ENCODE peak calls at places on chromosomes 12 and 14, in six cellular contexts. One of them, this sample, is unnamed.

GRCh38 chr14:97705976-97706375 is 908.8 kb downstream of the VRK1 start:
- DNase-seq in Right ventricle myocardium inferior: no peak
- DNase-seq in fibroblast of mammary gland: no peak
- DNase-seq in SW 1271: no peak
- DNase-seq in stimulated activated CD4-positive, alpha-beta T cell treated with anti-CD3 and anti-CD28 coated beads, Interleukin-4, amount 100 ng/mL, for 4 hours: no peak
- DNase-seq in substantia nigra: no peak
- DNase-seq in this sample: no peak

GRCh38 chr14:24861083-24861630 is 188.8 kb downstream of the STXBP6 start:
- DNase-seq in fibroblast of mammary gland: peak
- DNase-seq in Right ventricle myocardium inferior: no peak
- DNase-seq in stimulated activated CD4-positive, alpha-beta T cell treated with anti-CD3 and anti-CD28 coated beads, Interleukin-4, amount 100 ng/mL, for 4 hours: no peak
- DNase-seq in substantia nigra: no peak
- DNase-seq in SW 1271: peak
- DNase-seq in this sample: no peak

GRCh38 chr12:26054383-26054782 is 70.5 kb downstream of the BHLHE41 start:
- DNase-seq in fibroblast of mammary gland: no peak
- DNase-seq in stimulated activated CD4-positive, alpha-beta T cell treated with anti-CD3 and anti-CD28 coated beads, Interleukin-4, amount 100 ng/mL, for 4 hours: no peak
- DNase-seq in substantia nigra: no peak
- DNase-seq in SW 1271: no peak
- DNase-seq in Right ventricle myocardium inferior: no peak
- DNase-seq in this sample: no peak

GRCh38 chr14:99516156-99517045 is 35.2 kb downstream of the CCNK start:
- DNase-seq in substantia nigra: no peak
- DNase-seq in SW 1271: no peak
- DNase-seq in Right ventricle myocardium inferior: no peak
- DNase-seq in stimulated activated CD4-positive, alpha-beta T cell treated with anti-CD3 and anti-CD28 coated beads, Interleukin-4, amount 100 ng/mL, for 4 hours: no peak
- DNase-seq in fibroblast of mammary gland: no peak
- DNase-seq in this sample: no peak

GRCh38 chr12:132217371-132217770 is 73.1 kb downstream of the NOC4L start:
- DNase-seq in SW 1271: no peak
- DNase-seq in stimulated activated CD4-positive, alpha-beta T cell treated with anti-CD3 and anti-CD28 coated beads, Interleukin-4, amount 100 ng/mL, for 4 hours: no peak
- DNase-seq in substantia nigra: no peak
- DNase-seq in Right ventricle myocardium inferior: no peak
- DNase-seq in fibroblast of mammary gland: no peak
- DNase-seq in this sample: no peak

GRCh38 chr12:66092559-66093269 is 37.8 kb downstream of the LLPH start:
- DNase-seq in SW 1271: no peak
- DNase-seq in fibroblast of mammary gland: peak
- DNase-seq in stimulated activated CD4-positive, alpha-beta T cell treated with anti-CD3 and anti-CD28 coated beads, Interleukin-4, amount 100 ng/mL, for 4 hours: no peak
- DNase-seq in Right ventricle myocardium inferior: no peak
- DNase-seq in substantia nigra: no peak
- DNase-seq in this sample: no peak

GRCh38 chr14:91732439-91732838 is 553 bp upstream of the CATSPERB start:
- DNase-seq in Right ventricle myocardium inferior: no peak
- DNase-seq in stimulated activated CD4-positive, alpha-beta T cell treated with anti-CD3 and anti-CD28 coated beads, Interleukin-4, amount 100 ng/mL, for 4 hours: no peak
- DNase-seq in fibroblast of mammary gland: peak
- DNase-seq in SW 1271: no peak
- DNase-seq in substantia nigra: no peak
- DNase-seq in this sample: no peak

GRCh38 chr12:28035483-28035882 is 63.0 kb upstream of the PTHLH start:
- DNase-seq in substantia nigra: no peak
- DNase-seq in SW 1271: no peak
- DNase-seq in fibroblast of mammary gland: peak
- DNase-seq in stimulated activated CD4-positive, alpha-beta T cell treated with anti-CD3 and anti-CD28 coated beads, Interleukin-4, amount 100 ng/mL, for 4 hours: no peak
- DNase-seq in Right ventricle myocardium inferior: no peak
- DNase-seq in this sample: no peak

GRCh38 chr14:29242755-29243340 is 476.3 kb downstream of the FOXG1 start:
- DNase-seq in SW 1271: peak
- DNase-seq in Right ventricle myocardium inferior: no peak
- DNase-seq in fibroblast of mammary gland: peak
- DNase-seq in substantia nigra: no peak
- DNase-seq in stimulated activated CD4-positive, alpha-beta T cell treated with anti-CD3 and anti-CD28 coated beads, Interleukin-4, amount 100 ng/mL, for 4 hours: no peak
- DNase-seq in this sample: no peak

GRCh38 chr14:49865431-49865859 is 12.9 kb upstream of the NEMF start:
- DNase-seq in Right ventricle myocardium inferior: peak
- DNase-seq in stimulated activated CD4-positive, alpha-beta T cell treated with anti-CD3 and anti-CD28 coated beads, Interleukin-4, amount 100 ng/mL, for 4 hours: peak
- DNase-seq in substantia nigra: no peak
- DNase-seq in SW 1271: peak
- DNase-seq in fibroblast of mammary gland: peak
- DNase-seq in this sample: peak

GRCh38 chr14:51733147-51733546 is 81.4 kb downstream of the FRMD6 start:
- DNase-seq in substantia nigra: no peak
- DNase-seq in fibroblast of mammary gland: no peak
- DNase-seq in stimulated activated CD4-positive, alpha-beta T cell treated with anti-CD3 and anti-CD28 coated beads, Interleukin-4, amount 100 ng/mL, for 4 hours: no peak
- DNase-seq in SW 1271: no peak
- DNase-seq in Right ventricle myocardium inferior: no peak
- DNase-seq in this sample: no peak

GRCh38 chr14:100868621-100869370 is 34.7 kb downstream of the RTL1 start:
- DNase-seq in substantia nigra: no peak
- DNase-seq in Right ventricle myocardium inferior: peak
- DNase-seq in stimulated activated CD4-positive, alpha-beta T cell treated with anti-CD3 and anti-CD28 coated beads, Interleukin-4, amount 100 ng/mL, for 4 hours: no peak
- DNase-seq in fibroblast of mammary gland: no peak
- DNase-seq in SW 1271: no peak
- DNase-seq in this sample: no peak

GRCh38 chr12:126337556-126337955 is 1272.3 kb downstream of the AACS start:
- DNase-seq in stimulated activated CD4-positive, alpha-beta T cell treated with anti-CD3 and anti-CD28 coated beads, Interleukin-4, amount 100 ng/mL, for 4 hours: no peak
- DNase-seq in fibroblast of mammary gland: peak
- DNase-seq in substantia nigra: no peak
- DNase-seq in SW 1271: no peak
- DNase-seq in Right ventricle myocardium inferior: no peak
- DNase-seq in this sample: no peak

GRCh38 chr12:7375145-7375543 is 68.8 kb downstream of the CD163L1 start:
- DNase-seq in substantia nigra: no peak
- DNase-seq in SW 1271: no peak
- DNase-seq in stimulated activated CD4-positive, alpha-beta T cell treated with anti-CD3 and anti-CD28 coated beads, Interleukin-4, amount 100 ng/mL, for 4 hours: no peak
- DNase-seq in Right ventricle myocardium inferior: no peak
- DNase-seq in fibroblast of mammary gland: peak
- DNase-seq in this sample: no peak

GRCh38 chr12:25843976-25844375 is 114.5 kb upstream of the RASSF8 start:
- DNase-seq in SW 1271: no peak
- DNase-seq in stimulated activated CD4-positive, alpha-beta T cell treated with anti-CD3 and anti-CD28 coated beads, Interleukin-4, amount 100 ng/mL, for 4 hours: no peak
- DNase-seq in fibroblast of mammary gland: no peak
- DNase-seq in Right ventricle myocardium inferior: no peak
- DNase-seq in substantia nigra: no peak
- DNase-seq in this sample: no peak

GRCh38 chr12:112219195-112219594 is 93.8 kb downstream of the TRAFD1 start:
- DNase-seq in substantia nigra: no peak
- DNase-seq in SW 1271: no peak
- DNase-seq in Right ventricle myocardium inferior: no peak
- DNase-seq in fibroblast of mammary gland: peak
- DNase-seq in stimulated activated CD4-positive, alpha-beta T cell treated with anti-CD3 and anti-CD28 coated beads, Interleukin-4, amount 100 ng/mL, for 4 hours: no peak
- DNase-seq in this sample: no peak

GRCh38 chr14:87630808-87631207 is 362.2 kb downstream of the GALC start:
- DNase-seq in substantia nigra: no peak
- DNase-seq in SW 1271: no peak
- DNase-seq in fibroblast of mammary gland: no peak
- DNase-seq in Right ventricle myocardium inferior: no peak
- DNase-seq in stimulated activated CD4-positive, alpha-beta T cell treated with anti-CD3 and anti-CD28 coated beads, Interleukin-4, amount 100 ng/mL, for 4 hours: no peak
- DNase-seq in this sample: no peak

GRCh38 chr14:68794856-68795601 is 2.2 kb upstream of the ZFP36L1 start:
- DNase-seq in Right ventricle myocardium inferior: no peak
- DNase-seq in substantia nigra: no peak
- DNase-seq in fibroblast of mammary gland: peak
- DNase-seq in SW 1271: peak
- DNase-seq in stimulated activated CD4-positive, alpha-beta T cell treated with anti-CD3 and anti-CD28 coated beads, Interleukin-4, amount 100 ng/mL, for 4 hours: peak
- DNase-seq in this sample: no peak

GRCh38 chr12:5451251-5451650 is 19.3 kb downstream of the NTF3 start:
- DNase-seq in SW 1271: no peak
- DNase-seq in Right ventricle myocardium inferior: no peak
- DNase-seq in fibroblast of mammary gland: no peak
- DNase-seq in substantia nigra: no peak
- DNase-seq in stimulated activated CD4-positive, alpha-beta T cell treated with anti-CD3 and anti-CD28 coated beads, Interleukin-4, amount 100 ng/mL, for 4 hours: no peak
- DNase-seq in this sample: no peak

GRCh38 chr14:54338696-54339317 is 58.0 kb upstream of the CDKN3 start:
- DNase-seq in SW 1271: peak
- DNase-seq in Right ventricle myocardium inferior: no peak
- DNase-seq in stimulated activated CD4-positive, alpha-beta T cell treated with anti-CD3 and anti-CD28 coated beads, Interleukin-4, amount 100 ng/mL, for 4 hours: no peak
- DNase-seq in fibroblast of mammary gland: peak
- DNase-seq in substantia nigra: no peak
- DNase-seq in this sample: no peak

GRCh38 chr12:57146092-57146491 is 1.3 kb downstream of the LRP1-AS start:
- DNase-seq in Right ventricle myocardium inferior: no peak
- DNase-seq in fibroblast of mammary gland: peak
- DNase-seq in substantia nigra: no peak
- DNase-seq in SW 1271: no peak
- DNase-seq in stimulated activated CD4-positive, alpha-beta T cell treated with anti-CD3 and anti-CD28 coated beads, Interleukin-4, amount 100 ng/mL, for 4 hours: no peak
- DNase-seq in this sample: no peak

GRCh38 chr14:99435327-99435726 is 45.3 kb downstream of the SETD3 start:
- DNase-seq in stimulated activated CD4-positive, alpha-beta T cell treated with anti-CD3 and anti-CD28 coated beads, Interleukin-4, amount 100 ng/mL, for 4 hours: no peak
- DNase-seq in substantia nigra: no peak
- DNase-seq in Right ventricle myocardium inferior: no peak
- DNase-seq in fibroblast of mammary gland: no peak
- DNase-seq in SW 1271: no peak
- DNase-seq in this sample: no peak

GRCh38 chr12:44497044-44497443 is 379.1 kb downstream of the NELL2 start:
- DNase-seq in substantia nigra: no peak
- DNase-seq in SW 1271: no peak
- DNase-seq in stimulated activated CD4-positive, alpha-beta T cell treated with anti-CD3 and anti-CD28 coated beads, Interleukin-4, amount 100 ng/mL, for 4 hours: no peak
- DNase-seq in Right ventricle myocardium inferior: no peak
- DNase-seq in fibroblast of mammary gland: no peak
- DNase-seq in this sample: no peak

GRCh38 chr14:50186088-50186487 is 45.3 kb downstream of the SOS2 start:
- DNase-seq in fibroblast of mammary gland: no peak
- DNase-seq in Right ventricle myocardium inferior: no peak
- DNase-seq in SW 1271: no peak
- DNase-seq in substantia nigra: no peak
- DNase-seq in stimulated activated CD4-positive, alpha-beta T cell treated with anti-CD3 and anti-CD28 coated beads, Interleukin-4, amount 100 ng/mL, for 4 hours: no peak
- DNase-seq in this sample: no peak

GRCh38 chr12:104299842-104300481 is 3.6 kb upstream of the EID3 start:
- DNase-seq in stimulated activated CD4-positive, alpha-beta T cell treated with anti-CD3 and anti-CD28 coated beads, Interleukin-4, amount 100 ng/mL, for 4 hours: no peak
- DNase-seq in Right ventricle myocardium inferior: no peak
- DNase-seq in SW 1271: peak
- DNase-seq in substantia nigra: no peak
- DNase-seq in fibroblast of mammary gland: no peak
- DNase-seq in this sample: no peak

GRCh38 chr12:26135010-26135420 is 10.2 kb upstream of the BHLHE41 start:
- DNase-seq in stimulated activated CD4-positive, alpha-beta T cell treated with anti-CD3 and anti-CD28 coated beads, Interleukin-4, amount 100 ng/mL, for 4 hours: no peak
- DNase-seq in fibroblast of mammary gland: peak
- DNase-seq in SW 1271: no peak
- DNase-seq in Right ventricle myocardium inferior: peak
- DNase-seq in substantia nigra: no peak
- DNase-seq in this sample: no peak

GRCh38 chr14:35384386-35385041 is 20.0 kb downstream of the NFKBIA start:
- DNase-seq in fibroblast of mammary gland: peak
- DNase-seq in stimulated activated CD4-positive, alpha-beta T cell treated with anti-CD3 and anti-CD28 coated beads, Interleukin-4, amount 100 ng/mL, for 4 hours: no peak
- DNase-seq in Right ventricle myocardium inferior: no peak
- DNase-seq in SW 1271: no peak
- DNase-seq in substantia nigra: no peak
- DNase-seq in this sample: no peak

GRCh38 chr14:54300881-54301280 is 95.9 kb upstream of the CDKN3 start:
- DNase-seq in substantia nigra: no peak
- DNase-seq in SW 1271: no peak
- DNase-seq in stimulated activated CD4-positive, alpha-beta T cell treated with anti-CD3 and anti-CD28 coated beads, Interleukin-4, amount 100 ng/mL, for 4 hours: no peak
- DNase-seq in Right ventricle myocardium inferior: no peak
- DNase-seq in fibroblast of mammary gland: no peak
- DNase-seq in this sample: no peak